ENCODE peak calls at places on chromosomes 7 and 10, in ten cellular contexts. W is RWPE1; X is A549; Q is left ventricle myocardium inferior; O is T follicular helper cell; M is stimulated activated CD8-positive, alpha-beta memory T cell treated with anti-CD3 and anti-CD28 coated beads, Interleukin-7, amount 100 ng/mL, for 1 hour; S is NCI-H1092; A is iPS-NIHi11; T is kidney glomerular epithelial cell; C is GM19239. K is an unnamed sample.

GRCh38 chr10:101152316-101152715 is 21.2 kb downstream of the TLX1 start:
- DNase-seq in O (no peak), T (no peak), A (no peak), S (no peak), M (no peak), Q (no peak), C (no peak), W (no peak), X (no peak), K (no peak)

GRCh38 chr7:36048141-36048901 is 104.7 kb upstream of the EEPD1 start:
- DNase-seq in A (no peak), W (peak; percentile 62), S (no peak), T (no peak), X (no peak), C (no peak), Q (no peak), O (no peak), M (no peak), K (no peak)

GRCh38 chr7:95596183-95597135 is at the start of gene PDK4:
- DNase-seq in T (peak; percentile 72), S (no peak), O (no peak), C (no peak), M (no peak), X (peak; percentile 81), Q (peak; percentile 95), A (peak; percentile 73), W (peak; percentile 17), K (peak; percentile 52)

GRCh38 chr10:124588736-124589451 is 127.3 kb downstream of the LHPP start:
- DNase-seq in W (no peak), A (no peak), S (no peak), X (no peak), Q (peak; percentile 56), M (no peak), C (no peak), O (no peak), T (peak; percentile 34), K (peak; percentile 18)

GRCh38 chr10:30553625-30554442 is 75.7 kb downstream of the LYZL2 start:
- DNase-seq in M (no peak), S (no peak), Q (peak; percentile 76), A (peak; percentile 67), X (peak; percentile 52), C (no peak), O (no peak), W (no peak), T (no peak), K (no peak)

GRCh38 chr7:137992042-137992737 is 9.7 kb downstream of the CREB3L2 start:
- DNase-seq in S (no peak), Q (no peak), A (no peak), T (no peak), C (no peak), W (no peak), O (no peak), M (no peak), X (peak; percentile 16), K (peak; percentile 91)

GRCh38 chr7:24290004-24290641 is 6.1 kb downstream of the NPY start:
- DNase-seq in A (peak; percentile 62), S (peak; percentile 19), O (no peak), T (peak; percentile 50), C (peak; percentile 52), W (peak; percentile 53), M (no peak), Q (no peak), X (peak; percentile 75), K (peak; percentile 63)

GRCh38 chr7:157519798-157520244 is 183.0 kb downstream of the DNAJB6 start:
- DNase-seq in M (no peak), S (no peak), C (no peak), O (no peak), A (no peak), X (no peak), W (no peak), T (no peak), Q (no peak), K (no peak)

GRCh38 chr7:2470204-2471021 is 5.8 kb downstream of the GRIFIN start:
- DNase-seq in S (no peak), C (no peak), A (peak; percentile 13), W (no peak), Q (no peak), T (no peak), X (no peak), O (no peak), M (no peak), K (no peak)

GRCh38 chr10:74081192-74081803 is 69.3 kb downstream of the AP3M1 start:
- DNase-seq in Q (no peak), T (peak; percentile 51), C (peak; percentile 33), S (no peak), M (peak; percentile 21), X (peak; percentile 64), W (peak; percentile 84), O (peak; percentile 16), A (peak; percentile 72), K (peak; percentile 58)

GRCh38 chr7:37908221-37908788 is 8.3 kb downstream of the SFRP4 start:
- DNase-seq in W (no peak), A (no peak), X (no peak), O (no peak), T (peak; percentile 43), Q (no peak), C (no peak), S (no peak), M (no peak), K (no peak)

GRCh38 chr10:91115618-91116390 is 104.7 kb upstream of the PCGF5 start:
- DNase-seq in C (no peak), A (no peak), Q (no peak), W (no peak), M (no peak), O (no peak), T (no peak), X (no peak), S (no peak), K (no peak)

GRCh38 chr10:58412502-58412961 is 27.3 kb downstream of the TFAM start:
- DNase-seq in W (no peak), X (peak; percentile 76), Q (no peak), T (peak; percentile 97), M (no peak), A (peak; percentile 33), S (no peak), C (no peak), O (no peak), K (peak; percentile 88)

GRCh38 chr7:77923419-77923818 is 124.8 kb downstream of the PHTF2 start:
- DNase-seq in A (no peak), S (no peak), Q (no peak), W (no peak), T (no peak), O (no peak), M (no peak), X (no peak), C (no peak), K (peak; percentile 72)

GRCh38 chr7:51318001-51318400 is 1.4 kb upstream of the COBL start:
- DNase-seq in M (no peak), A (no peak), S (no peak), W (no peak), T (no peak), C (no peak), O (no peak), X (no peak), Q (no peak), K (no peak)

GRCh38 chr10:64630534-64630933 is 1109.3 kb downstream of the REEP3 start:
- DNase-seq in C (no peak), W (no peak), M (no peak), O (no peak), A (no peak), Q (no peak), X (no peak), T (no peak), S (no peak), K (no peak)

GRCh38 chr10:3239066-3239919 is 66.7 kb upstream of the PITRM1 start:
- DNase-seq in A (peak; percentile 86), W (peak; percentile 64), S (no peak), C (peak; percentile 58), X (peak; percentile 71), M (peak; percentile 60), T (peak; percentile 73), Q (peak; percentile 72), O (peak; percentile 61), K (peak; percentile 56)

GRCh38 chr7:116978006-116978405 is 24.7 kb downstream of the ST7 start:
- DNase-seq in A (no peak), S (no peak), M (no peak), Q (no peak), X (no peak), W (no peak), T (no peak), O (no peak), C (no peak), K (no peak)

GRCh38 chr10:69636626-69637550 is 6.8 kb downstream of the FAM241B start:
- DNase-seq in S (no peak), X (peak; percentile 48), Q (no peak), T (no peak), W (peak; percentile 57), A (peak; percentile 75), C (no peak), O (no peak), M (no peak), K (no peak)

GRCh38 chr10:68600041-68600778 is 40.1 kb downstream of the TET1 start:
- DNase-seq in M (peak; percentile 1), O (peak; percentile 12), A (peak; percentile 90), S (peak; percentile 76), W (peak; percentile 42), T (peak; percentile 69), C (peak; percentile 52), Q (peak; percentile 57), X (peak; percentile 74), K (peak; percentile 46)

GRCh38 chr7:122686360-122686878 is 12.5 kb downstream of the RNF133 start:
- DNase-seq in C (no peak), Q (no peak), S (no peak), W (no peak), T (no peak), M (no peak), A (peak; percentile 12), O (no peak), X (no peak), K (no peak)

GRCh38 chr7:97868788-97869187 is 3.4 kb downstream of the ASNS start:
- DNase-seq in Q (no peak), X (no peak), S (no peak), O (no peak), T (no peak), A (no peak), W (no peak), C (no peak), M (no peak), K (no peak)

GRCh38 chr10:25753776-25754175 is 180.3 kb upstream of the MYO3A start:
- DNase-seq in O (no peak), X (peak; percentile 19), T (peak; percentile 50), W (no peak), S (no peak), M (no peak), C (no peak), Q (no peak), A (no peak), K (no peak)

GRCh38 chr7:80974396-80975358 is 55.8 kb upstream of the SEMA3C start:
- DNase-seq in T (no peak), A (no peak), W (no peak), X (no peak), M (no peak), Q (no peak), S (no peak), O (no peak), C (no peak), K (no peak)

GRCh38 chr10:35565602-35566061 is 39.5 kb upstream of the GJD4 start:
- DNase-seq in O (no peak), T (no peak), S (no peak), M (no peak), Q (peak; percentile 29), W (no peak), C (no peak), A (no peak), X (no peak), K (no peak)

GRCh38 chr10:114682121-114682520 is 24.0 kb upstream of the ABLIM1 start:
- DNase-seq in X (no peak), S (no peak), M (no peak), O (no peak), C (no peak), W (no peak), T (no peak), A (no peak), Q (no peak), K (no peak)

K was measured in RCC 7860.